ENCODE peak calls at places on chromosomes 12 and 14, in seven cellular contexts. One of them, this sample, is unnamed.

GRCh38 chr12:96445743-96446655 is 43.4 kb upstream of the CFAP54 start:
- DNase-seq in fibroblast of lung: peak; percentile 97
- DNase-seq in psoas muscle: no peak
- DNase-seq in SJCRH30: no peak
- DNase-seq in right cardiac atrium: peak; percentile 51
- DNase-seq in hepatocyte: no peak
- DNase-seq in tibial nerve: no peak
- DNase-seq in this sample: no peak

GRCh38 chr12:100539209-100539608 is 34.3 kb upstream of the GAS2L3 start:
- DNase-seq in right cardiac atrium: peak; percentile 75
- DNase-seq in psoas muscle: no peak
- DNase-seq in tibial nerve: no peak
- DNase-seq in fibroblast of lung: peak; percentile 41
- DNase-seq in SJCRH30: peak; percentile 61
- DNase-seq in hepatocyte: peak; percentile 65
- DNase-seq in this sample: peak; percentile 65

GRCh38 chr14:36529062-36529461 is 9.0 kb upstream of the NKX2-1 start:
- DNase-seq in hepatocyte: no peak
- DNase-seq in psoas muscle: no peak
- DNase-seq in right cardiac atrium: no peak
- DNase-seq in fibroblast of lung: no peak
- DNase-seq in SJCRH30: no peak
- DNase-seq in tibial nerve: no peak
- DNase-seq in this sample: no peak

GRCh38 chr12:64826234-64826633 is 1.8 kb downstream of the TBC1D30 start:
- DNase-seq in tibial nerve: peak; percentile 22
- DNase-seq in right cardiac atrium: peak; percentile 81
- DNase-seq in hepatocyte: peak; percentile 78
- DNase-seq in psoas muscle: peak; percentile 53
- DNase-seq in fibroblast of lung: peak; percentile 59
- DNase-seq in SJCRH30: peak; percentile 20
- DNase-seq in this sample: peak; percentile 76

GRCh38 chr14:91873476-91874265 is 6.3 kb upstream of the TC2N start:
- DNase-seq in tibial nerve: no peak
- DNase-seq in psoas muscle: no peak
- DNase-seq in hepatocyte: no peak
- DNase-seq in right cardiac atrium: no peak
- DNase-seq in SJCRH30: peak; percentile 25
- DNase-seq in fibroblast of lung: peak; percentile 46
- DNase-seq in this sample: no peak

GRCh38 chr12:50572275-50572674 is 67.5 kb downstream of the DIP2B start:
- DNase-seq in SJCRH30: no peak
- DNase-seq in right cardiac atrium: no peak
- DNase-seq in tibial nerve: peak; percentile 42
- DNase-seq in psoas muscle: no peak
- DNase-seq in fibroblast of lung: peak; percentile 78
- DNase-seq in hepatocyte: peak; percentile 44
- DNase-seq in this sample: peak; percentile 93

GRCh38 chr12:80551897-80552296 is 107.9 kb downstream of the PTPRQ start:
- DNase-seq in right cardiac atrium: no peak
- DNase-seq in fibroblast of lung: peak; percentile 98
- DNase-seq in psoas muscle: no peak
- DNase-seq in hepatocyte: peak; percentile 52
- DNase-seq in SJCRH30: peak; percentile 86
- DNase-seq in tibial nerve: no peak
- DNase-seq in this sample: no peak

GRCh38 chr12:50129297-50129696 is 17.3 kb downstream of the COX14 start:
- DNase-seq in fibroblast of lung: no peak
- DNase-seq in psoas muscle: no peak
- DNase-seq in SJCRH30: no peak
- DNase-seq in hepatocyte: no peak
- DNase-seq in tibial nerve: no peak
- DNase-seq in right cardiac atrium: no peak
- DNase-seq in this sample: no peak

GRCh38 chr12:82835217-82835616 is 148.5 kb downstream of the TMTC2 start:
- DNase-seq in fibroblast of lung: peak; percentile 39
- DNase-seq in tibial nerve: no peak
- DNase-seq in hepatocyte: no peak
- DNase-seq in right cardiac atrium: no peak
- DNase-seq in psoas muscle: no peak
- DNase-seq in SJCRH30: no peak
- DNase-seq in this sample: no peak

GRCh38 chr14:74389980-74390379 is 36.0 kb downstream of the SYNDIG1L start:
- DNase-seq in fibroblast of lung: no peak
- DNase-seq in tibial nerve: no peak
- DNase-seq in SJCRH30: no peak
- DNase-seq in psoas muscle: no peak
- DNase-seq in right cardiac atrium: no peak
- DNase-seq in hepatocyte: no peak
- DNase-seq in this sample: no peak

GRCh38 chr12:1203735-1204019 is 212.7 kb downstream of the ERC1 start:
- DNase-seq in hepatocyte: no peak
- DNase-seq in tibial nerve: no peak
- DNase-seq in psoas muscle: no peak
- DNase-seq in right cardiac atrium: no peak
- DNase-seq in fibroblast of lung: no peak
- DNase-seq in SJCRH30: no peak
- DNase-seq in this sample: no peak

GRCh38 chr12:1206118-1206734 is 215.2 kb downstream of the ERC1 start:
- DNase-seq in fibroblast of lung: no peak
- DNase-seq in right cardiac atrium: no peak
- DNase-seq in hepatocyte: no peak
- DNase-seq in psoas muscle: no peak
- DNase-seq in tibial nerve: no peak
- DNase-seq in SJCRH30: no peak
- DNase-seq in this sample: no peak

GRCh38 chr12:1207276-1207675 is 216.3 kb downstream of the ERC1 start:
- DNase-seq in psoas muscle: no peak
- DNase-seq in hepatocyte: no peak
- DNase-seq in fibroblast of lung: no peak
- DNase-seq in tibial nerve: no peak
- DNase-seq in right cardiac atrium: no peak
- DNase-seq in SJCRH30: no peak
- DNase-seq in this sample: no peak

GRCh38 chr12:1204581-1205121 is 213.6 kb downstream of the ERC1 start:
- DNase-seq in SJCRH30: no peak
- DNase-seq in fibroblast of lung: peak; percentile 31
- DNase-seq in right cardiac atrium: no peak
- DNase-seq in tibial nerve: no peak
- DNase-seq in hepatocyte: no peak
- DNase-seq in psoas muscle: no peak
- DNase-seq in this sample: no peak

GRCh38 chr12:1205512-1206060 is 214.6 kb downstream of the ERC1 start:
- DNase-seq in right cardiac atrium: no peak
- DNase-seq in SJCRH30: no peak
- DNase-seq in fibroblast of lung: peak; percentile 57
- DNase-seq in psoas muscle: no peak
- DNase-seq in hepatocyte: no peak
- DNase-seq in tibial nerve: no peak
- DNase-seq in this sample: no peak
- H3K4me3 ChIP-seq in right cardiac atrium: peak overlapping the region; percentile 25
- H3K4me3 ChIP-seq in SJCRH30: no peak overlapping the region
- H3K4me3 ChIP-seq in fibroblast of lung: no peak overlapping the region
- H3K4me3 ChIP-seq in psoas muscle: no peak overlapping the region
- H3K4me3 ChIP-seq in hepatocyte: no peak overlapping the region
- H3K4me3 ChIP-seq in tibial nerve: no peak overlapping the region
- H3K4me3 ChIP-seq in this sample: no peak overlapping the region

GRCh38 chr14:69670093-69670492 is 58.7 kb downstream of the SUSD6 start:
- DNase-seq in fibroblast of lung: peak; percentile 73
- DNase-seq in psoas muscle: no peak
- DNase-seq in hepatocyte: no peak
- DNase-seq in tibial nerve: no peak
- DNase-seq in right cardiac atrium: no peak
- DNase-seq in SJCRH30: no peak
- DNase-seq in this sample: no peak
- H3K4me1 ChIP-seq in fibroblast of lung: peaks cover 11% of the 10 kb centered on the region
- H3K4me1 ChIP-seq in psoas muscle: peaks cover 80% of the 10 kb centered on the region
- H3K4me1 ChIP-seq in hepatocyte: peaks cover 30% of the 10 kb centered on the region
- H3K4me1 ChIP-seq in tibial nerve: peaks cover 91% of the 10 kb centered on the region
- H3K4me1 ChIP-seq in right cardiac atrium: peaks cover 57% of the 10 kb centered on the region
- H3K4me1 ChIP-seq in SJCRH30: no peaks in the 10 kb centered on the region
- H3K4me1 ChIP-seq in this sample: peaks cover 27% of the 10 kb centered on the region

GRCh38 chr12:572532-572899 is 90.7 kb downstream of the NINJ2 start:
- DNase-seq in fibroblast of lung: peak; percentile 39
- DNase-seq in hepatocyte: no peak
- DNase-seq in SJCRH30: no peak
- DNase-seq in tibial nerve: no peak
- DNase-seq in psoas muscle: no peak
- DNase-seq in right cardiac atrium: no peak
- DNase-seq in this sample: no peak

GRCh38 chr12:570237-570925 is 92.9 kb downstream of the NINJ2 start:
- DNase-seq in fibroblast of lung: peak; percentile 86
- DNase-seq in right cardiac atrium: peak; percentile 94
- DNase-seq in tibial nerve: peak; percentile 59
- DNase-seq in psoas muscle: peak; percentile 92
- DNase-seq in hepatocyte: peak; percentile 91
- DNase-seq in SJCRH30: peak; percentile 84
- DNase-seq in this sample: peak; percentile 89

GRCh38 chr12:573226-573625 is 90.0 kb downstream of the NINJ2 start:
- DNase-seq in right cardiac atrium: peak; percentile 32
- DNase-seq in psoas muscle: no peak
- DNase-seq in fibroblast of lung: no peak
- DNase-seq in hepatocyte: no peak
- DNase-seq in tibial nerve: no peak
- DNase-seq in SJCRH30: no peak
- DNase-seq in this sample: no peak

GRCh38 chr12:570949-571794 is 92.1 kb downstream of the NINJ2 start:
- DNase-seq in right cardiac atrium: peak; percentile 92
- DNase-seq in tibial nerve: peak; percentile 83
- DNase-seq in psoas muscle: peak; percentile 89
- DNase-seq in fibroblast of lung: peak; percentile 77
- DNase-seq in SJCRH30: peak; percentile 80
- DNase-seq in hepatocyte: peak; percentile 84
- DNase-seq in this sample: no peak

GRCh38 chr12:571795-572531 is 91.3 kb downstream of the NINJ2 start:
- DNase-seq in hepatocyte: peak; percentile 54
- DNase-seq in fibroblast of lung: no peak
- DNase-seq in tibial nerve: no peak
- DNase-seq in psoas muscle: peak; percentile 83
- DNase-seq in SJCRH30: peak; percentile 62
- DNase-seq in right cardiac atrium: peak; percentile 88
- DNase-seq in this sample: no peak
- H3K4me3 ChIP-seq in hepatocyte: no peak overlapping the region
- H3K4me3 ChIP-seq in fibroblast of lung: no peak overlapping the region
- H3K4me3 ChIP-seq in tibial nerve: no peak overlapping the region
- H3K4me3 ChIP-seq in psoas muscle: peak overlapping the region; percentile 79
- H3K4me3 ChIP-seq in SJCRH30: peak overlapping the region; percentile 68
- H3K4me3 ChIP-seq in right cardiac atrium: no peak overlapping the region
- H3K4me3 ChIP-seq in this sample: no peak overlapping the region

DNA sequence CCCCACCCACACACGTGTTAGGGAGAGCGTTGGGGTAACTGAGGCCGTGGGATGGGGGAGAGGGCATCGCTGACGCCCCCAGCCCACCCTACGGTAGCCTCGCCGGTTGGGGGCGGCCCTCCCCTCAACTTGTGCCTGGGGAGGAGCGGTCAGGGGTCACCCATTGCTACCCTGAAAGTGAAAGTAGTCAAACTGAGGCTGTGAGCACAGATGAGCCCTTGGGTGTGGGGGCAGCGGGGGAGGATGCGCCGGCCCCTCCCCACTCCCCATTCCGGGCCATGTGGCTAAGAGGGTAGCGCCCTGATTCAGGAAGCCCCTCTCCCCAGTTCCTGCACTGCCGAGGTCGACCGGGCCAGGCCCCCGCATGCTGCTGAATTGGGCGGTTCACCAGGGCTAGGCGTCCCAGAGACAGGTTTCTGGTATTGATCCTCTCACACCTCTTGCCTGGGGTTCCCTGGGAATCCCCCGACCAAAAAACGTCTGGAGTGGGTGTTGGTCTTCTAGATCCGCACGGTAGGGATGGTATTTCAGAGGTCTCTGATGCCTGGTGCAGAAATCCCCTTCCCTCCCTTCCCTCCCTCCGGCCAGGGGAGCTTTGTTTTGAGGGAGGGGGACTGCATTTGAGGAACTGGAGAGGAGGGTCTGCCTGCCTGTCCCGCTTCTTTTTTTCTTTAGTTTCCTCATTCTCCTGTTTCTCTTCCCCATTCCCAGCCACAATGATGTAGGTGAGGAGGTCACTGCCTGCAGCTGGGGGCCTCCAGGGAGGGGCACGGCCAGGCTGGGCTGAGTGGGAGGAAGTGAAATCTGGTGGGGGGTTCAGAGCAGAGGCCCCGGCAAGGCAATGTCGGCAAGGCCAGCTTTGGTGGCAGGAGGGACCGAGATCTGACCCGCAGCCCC is 999 bp downstream of the SH2B3 start:
- DNase-seq in fibroblast of lung: no peak
- DNase-seq in SJCRH30: no peak
- DNase-seq in hepatocyte: no peak
- DNase-seq in psoas muscle: peak; percentile 70
- DNase-seq in right cardiac atrium: peak; percentile 70
- DNase-seq in tibial nerve: no peak
- DNase-seq in this sample: peak; percentile 64
- H3K4me1 ChIP-seq in fibroblast of lung: peaks cover 32% of the 10 kb centered on the region
- H3K4me1 ChIP-seq in SJCRH30: peaks cover 37% of the 10 kb centered on the region
- H3K4me1 ChIP-seq in hepatocyte: peaks cover 20% of the 10 kb centered on the region
- H3K4me1 ChIP-seq in psoas muscle: peaks cover 53% of the 10 kb centered on the region
- H3K4me1 ChIP-seq in right cardiac atrium: peaks cover 32% of the 10 kb centered on the region
- H3K4me1 ChIP-seq in tibial nerve: peaks cover 78% of the 10 kb centered on the region
- H3K4me1 ChIP-seq in this sample: peaks cover 9% of the 10 kb centered on the region

DNA sequence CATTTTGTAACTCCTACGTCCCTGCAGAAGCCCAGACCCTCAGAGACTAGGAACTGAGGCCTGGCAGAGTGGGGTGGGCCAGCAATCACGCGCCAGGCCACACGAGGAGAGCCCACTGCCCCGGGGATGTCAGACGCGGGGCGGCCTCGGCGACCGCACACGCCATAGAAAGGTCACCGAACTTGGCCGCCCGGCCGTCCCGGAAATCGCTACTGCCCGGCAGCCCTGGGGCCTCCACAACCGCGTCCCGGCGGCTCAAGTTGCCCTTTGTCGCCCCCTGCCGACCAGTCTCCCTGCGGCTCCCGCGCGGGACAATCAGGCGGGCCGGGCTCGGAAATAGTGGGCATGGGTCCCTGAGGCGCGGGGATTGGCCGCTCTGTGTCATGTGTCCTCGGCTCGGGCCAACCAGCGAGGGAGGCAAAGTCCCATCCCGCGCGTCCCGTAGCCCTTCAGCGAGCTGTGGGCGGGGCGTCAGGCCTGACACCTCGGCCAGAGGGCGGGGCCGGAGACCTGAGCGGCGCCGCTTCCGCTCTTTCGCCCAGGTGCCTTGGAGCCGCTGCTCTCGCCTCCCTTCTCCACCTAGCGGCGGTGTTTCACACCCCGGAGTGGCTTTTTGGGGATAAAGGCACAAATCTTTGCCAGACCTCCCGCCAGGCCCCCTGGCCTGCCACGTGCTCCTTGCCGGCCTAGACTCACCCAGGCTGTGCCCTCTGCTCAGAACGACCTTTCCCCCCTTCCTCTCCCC is 33.4 kb upstream of the DEGS2 start:
- DNase-seq in right cardiac atrium: peak; percentile 100
- DNase-seq in hepatocyte: peak; percentile 100
- DNase-seq in SJCRH30: peak; percentile 98
- DNase-seq in psoas muscle: peak; percentile 99
- DNase-seq in tibial nerve: peak; percentile 99
- DNase-seq in fibroblast of lung: peak; percentile 94
- DNase-seq in this sample: peak; percentile 99
- H3K4me3 ChIP-seq in right cardiac atrium: peak overlapping the region; percentile 24
- H3K4me3 ChIP-seq in hepatocyte: no peak overlapping the region
- H3K4me3 ChIP-seq in SJCRH30: peak overlapping the region; percentile 56
- H3K4me3 ChIP-seq in psoas muscle: peak overlapping the region; percentile 68
- H3K4me3 ChIP-seq in tibial nerve: peak overlapping the region; percentile 20
- H3K4me3 ChIP-seq in fibroblast of lung: peak overlapping the region; percentile 52
- H3K4me3 ChIP-seq in this sample: peak overlapping the region; percentile 14

This sample was measured in cardiac muscle cell.